ENCODE peak calls at places on chromosomes 4 and X, in eight cellular contexts. S, Y, C, R, U, K, O and B are unnamed samples.

GRCh38 chrX:149949743-149950436 is 11.6 kb upstream of the EOLA2 start:
- DNase-seq in S (no peak), R (no peak), K (no peak), Y (no peak), U (no peak), O (no peak), C (no peak), B (no peak)

GRCh38 chrX:108307408-108308085 is 130.7 kb downstream of the COL4A6 start:
- DNase-seq in Y (peak), S (no peak), R (no peak), C (no peak), K (no peak), U (no peak), O (no peak), B (peak)

GRCh38 chrX:139834879-139835278 is 98.0 kb downstream of the ATP11C start:
- DNase-seq in O (no peak), U (no peak), K (no peak), S (no peak), Y (no peak), R (no peak), C (no peak), B (no peak)

GRCh38 chr4:20252656-20253271 is 1.1 kb downstream of the SLIT2 start:
- DNase-seq in C (peak), S (peak), R (no peak), U (peak), K (peak), O (no peak), Y (peak), B (peak)

GRCh38 chr4:26083987-26084386 is 170.0 kb downstream of the SMIM20 start:
- DNase-seq in K (peak), C (no peak), S (no peak), Y (peak), R (no peak), U (no peak), O (peak), B (no peak)

GRCh38 chrX:121754301-121754700 is 706.9 kb downstream of the GLUD2 start:
- DNase-seq in O (no peak), Y (no peak), K (no peak), S (no peak), C (no peak), U (no peak), R (no peak), B (no peak)

GRCh38 chrX:43655151-43655676 is 885 bp upstream of the MAOA start:
- DNase-seq in O (no peak), K (peak), C (peak), Y (peak), R (no peak), U (no peak), S (peak), B (peak)

GRCh38 chr4:128524311-128524710 is 236.7 kb upstream of the PGRMC2 start:
- DNase-seq in U (no peak), C (no peak), R (no peak), S (no peak), K (peak), Y (peak), O (no peak), B (peak)

GRCh38 chr4:76738081-76738931 is 159.6 kb downstream of the SOWAHB start:
- DNase-seq in S (no peak), U (no peak), O (peak), Y (no peak), R (no peak), C (no peak), K (peak), B (no peak)

GRCh38 chrX:136268051-136269048 is 17.1 kb upstream of the MAP7D3 start:
- DNase-seq in U (no peak), S (peak), K (peak), Y (peak), O (no peak), C (no peak), R (peak), B (no peak)

GRCh38 chr4:114677346-114677979 is 78.9 kb downstream of the UGT8 start:
- DNase-seq in O (no peak), Y (no peak), R (no peak), K (no peak), S (no peak), C (no peak), U (no peak), B (no peak)

GRCh38 chrX:7072856-7073255 is 74.7 kb upstream of the STS start:
- DNase-seq in S (no peak), R (no peak), K (no peak), U (no peak), O (no peak), C (no peak), Y (no peak), B (no peak)

GRCh38 chrX:7073336-7073735 is 74.2 kb upstream of the STS start:
- DNase-seq in S (no peak), C (no peak), K (no peak), R (no peak), U (no peak), Y (no peak), O (no peak), B (no peak)

GRCh38 chrX:7074908-7075204 is 72.7 kb upstream of the STS start:
- DNase-seq in Y (no peak), O (no peak), C (no peak), K (no peak), U (no peak), R (no peak), S (no peak), B (no peak)

GRCh38 chrX:7076245-7076661 is 71.3 kb upstream of the STS start:
- DNase-seq in K (no peak), S (no peak), U (no peak), R (no peak), O (no peak), C (no peak), Y (no peak), B (no peak)

DNA sequence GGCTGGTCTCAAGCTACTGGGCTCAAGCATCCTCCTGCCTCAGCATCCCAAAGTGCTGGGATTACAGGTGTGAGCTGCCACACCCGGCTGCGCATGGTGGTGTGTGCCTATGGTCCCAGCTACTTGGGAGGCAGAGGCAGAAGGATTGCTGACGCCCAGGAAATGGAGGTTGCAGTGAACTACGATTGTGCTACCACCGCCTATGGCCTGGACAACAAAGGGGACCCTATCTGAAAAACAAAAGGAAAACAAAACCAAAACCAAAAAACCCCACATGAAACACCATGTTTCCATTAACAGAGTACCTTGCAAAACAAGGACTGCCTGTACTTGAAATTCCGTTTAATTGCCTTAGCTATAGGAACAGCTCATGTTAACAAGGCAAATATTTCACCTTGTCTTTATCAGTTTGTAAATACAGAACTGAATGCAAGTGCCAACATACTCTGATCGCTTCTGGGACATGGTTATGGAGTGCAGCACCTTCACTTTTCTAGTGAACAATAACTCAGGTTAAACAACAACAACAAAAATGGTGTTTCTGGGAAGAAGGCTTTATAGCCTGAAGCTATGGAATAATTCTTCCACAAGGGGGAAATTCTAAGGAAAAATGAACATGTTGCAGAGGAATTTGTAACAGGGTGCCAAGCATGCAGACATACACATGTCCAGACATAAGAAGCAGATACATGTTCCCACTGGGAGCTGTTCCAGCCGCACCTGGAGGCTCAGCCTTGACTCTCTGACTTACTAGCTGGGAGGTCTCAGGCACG is 73.2 kb upstream of the STS start:
- DNase-seq in S (no peak), U (no peak), R (no peak), C (no peak), O (no peak), Y (no peak), K (no peak), B (no peak)
- TF ChIP-seq CTCF in S (no peak), U (no peak), R (no peak), C (peak), O (no peak), Y (no peak), K (no peak), B (peak)

GRCh38 chrX:94302446-94302845 is 628.4 kb downstream of the FAM133A start:
- DNase-seq in U (no peak), R (no peak), O (no peak), Y (no peak), C (no peak), K (no peak), S (no peak), B (no peak)
- H3K27ac ChIP-seq in U (no peak), R (no peak), O (no peak), Y (no peak), C (no peak), K (no peak), S (no peak), B (no peak)

GRCh38 chr4:154503598-154503997 is 12.0 kb upstream of the DCHS2 start:
- DNase-seq in U (no peak), K (no peak), S (no peak), O (no peak), Y (peak), C (no peak), R (peak), B (no peak)
- TF ChIP-seq CTCF in U (no peak), K (peak), S (peak), O (peak), Y (peak), C (peak), R (peak), B (peak)

GRCh38 chr4:159305129-159305528 is 202.2 kb downstream of the RAPGEF2 start:
- DNase-seq in C (no peak), O (no peak), Y (no peak), K (no peak), S (no peak), R (no peak), U (no peak), B (no peak)

GRCh38 chr4:159308571-159309340 is 205.9 kb downstream of the RAPGEF2 start:
- DNase-seq in C (no peak), R (no peak), S (no peak), K (no peak), Y (peak), O (no peak), U (no peak), B (no peak)

GRCh38 chr4:159303435-159303834 is 200.6 kb downstream of the RAPGEF2 start:
- DNase-seq in U (no peak), C (no peak), S (no peak), Y (no peak), R (no peak), O (no peak), K (no peak), B (no peak)

GRCh38 chr4:159312236-159312635 is 209.4 kb downstream of the RAPGEF2 start:
- DNase-seq in O (no peak), R (no peak), S (no peak), C (no peak), K (no peak), U (no peak), Y (no peak), B (no peak)

GRCh38 chr4:159307929-159308328 is 205.1 kb downstream of the RAPGEF2 start:
- DNase-seq in U (no peak), R (no peak), K (no peak), S (no peak), O (no peak), C (no peak), Y (no peak), B (no peak)
- H3K27ac ChIP-seq in U (no peak), R (no peak), K (no peak), S (no peak), O (no peak), C (no peak), Y (peak), B (no peak)

DNA sequence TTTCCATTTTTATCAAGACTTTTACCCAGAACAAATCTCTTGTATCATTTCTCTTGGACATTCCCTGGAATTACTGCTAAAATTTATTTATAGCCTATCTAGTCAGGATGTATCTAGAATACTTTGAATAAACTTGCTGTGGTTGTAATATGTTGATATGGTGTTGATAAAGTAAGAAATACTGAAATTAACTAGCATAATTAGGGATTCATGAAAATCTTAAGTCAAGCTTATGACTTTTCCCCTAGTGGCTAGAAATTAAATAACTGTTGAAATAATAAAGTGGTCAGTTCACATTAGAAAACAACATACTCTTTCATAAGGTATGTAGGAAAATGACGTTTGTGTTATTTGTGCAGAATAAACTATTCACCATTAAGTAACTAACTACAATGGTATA is 73.1 kb upstream of the ANKRD50 start:
- DNase-seq in K (no peak), S (no peak), U (no peak), C (no peak), Y (no peak), O (no peak), R (no peak), B (no peak)
- TF ChIP-seq CTCF in K (no peak), S (no peak), U (no peak), C (peak), Y (no peak), O (no peak), R (peak), B (no peak)

DNA sequence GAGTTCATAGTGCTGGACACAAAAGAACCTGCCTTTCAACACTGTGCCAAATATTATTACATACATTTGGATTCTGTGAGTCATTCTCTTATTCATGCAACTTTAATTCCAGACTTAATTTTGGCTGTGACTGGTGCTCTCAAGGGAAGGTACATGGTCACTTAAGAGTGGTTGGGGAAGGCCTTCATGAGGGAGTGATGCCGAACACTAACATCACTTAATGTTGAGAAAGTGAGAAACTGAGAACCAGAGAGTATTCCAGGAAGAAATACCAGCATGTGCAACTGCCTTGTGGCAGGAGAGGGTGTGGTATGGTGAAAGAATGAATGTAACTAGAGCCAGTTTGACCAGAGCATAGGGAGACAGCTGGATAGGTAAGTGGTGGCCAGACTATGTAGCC is 41.5 kb upstream of the FHDC1 start:
- DNase-seq in C (no peak), K (no peak), O (no peak), U (no peak), S (no peak), Y (peak), R (no peak), B (no peak)
- H3K27ac ChIP-seq in C (no peak), K (no peak), O (no peak), U (no peak), S (no peak), Y (no peak), R (no peak), B (no peak)

GRCh38 chr4:73615613-73616012 is 4.6 kb downstream of the RASSF6 start:
- DNase-seq in O (no peak), R (peak), K (no peak), Y (no peak), S (no peak), C (peak), U (no peak), B (no peak)
- TF ChIP-seq CTCF in O (no peak), R (peak), K (no peak), Y (no peak), S (no peak), C (peak), U (no peak), B (no peak)

GRCh38 chr4:91827914-91828313 is 475.9 kb upstream of the GRID2 start:
- DNase-seq in Y (no peak), O (no peak), R (no peak), K (no peak), S (no peak), C (no peak), U (no peak), B (no peak)

GRCh38 chr4:91829531-91829930 is 474.2 kb upstream of the GRID2 start:
- DNase-seq in S (no peak), K (no peak), C (no peak), U (no peak), R (no peak), O (no peak), Y (peak), B (no peak)

GRCh38 chr4:91824773-91825172 is 479.0 kb upstream of the GRID2 start:
- DNase-seq in O (no peak), K (no peak), U (no peak), S (no peak), Y (no peak), R (no peak), C (no peak), B (no peak)

GRCh38 chr4:91830681-91831395 is 472.9 kb upstream of the GRID2 start:
- DNase-seq in Y (no peak), C (no peak), U (no peak), K (no peak), R (no peak), S (no peak), O (no peak), B (no peak)

GRCh38 chr4:91826186-91826585 is 477.6 kb upstream of the GRID2 start:
- DNase-seq in Y (peak), U (no peak), C (no peak), K (no peak), S (no peak), O (no peak), R (no peak), B (no peak)
- H3K27ac ChIP-seq in Y (peak), U (no peak), C (no peak), K (no peak), S (no peak), O (no peak), R (no peak), B (no peak)

GRCh38 chr4:84467601-84468000 is 31.5 kb downstream of the NKX6-1 start:
- DNase-seq in S (no peak), C (no peak), Y (no peak), U (no peak), K (no peak), R (no peak), O (no peak), B (no peak)

GRCh38 chr4:84474107-84474506 is 25.0 kb downstream of the NKX6-1 start:
- DNase-seq in Y (no peak), U (no peak), S (no peak), C (no peak), R (no peak), O (no peak), K (no peak), B (no peak)

GRCh38 chr4:84470204-84470785 is 28.8 kb downstream of the NKX6-1 start:
- DNase-seq in Y (no peak), C (peak), R (peak), U (no peak), S (no peak), K (no peak), O (no peak), B (no peak)

GRCh38 chr4:84477738-84478137 is 21.4 kb downstream of the NKX6-1 start:
- DNase-seq in K (no peak), U (no peak), S (no peak), Y (no peak), O (no peak), R (no peak), C (no peak), B (no peak)

DNA sequence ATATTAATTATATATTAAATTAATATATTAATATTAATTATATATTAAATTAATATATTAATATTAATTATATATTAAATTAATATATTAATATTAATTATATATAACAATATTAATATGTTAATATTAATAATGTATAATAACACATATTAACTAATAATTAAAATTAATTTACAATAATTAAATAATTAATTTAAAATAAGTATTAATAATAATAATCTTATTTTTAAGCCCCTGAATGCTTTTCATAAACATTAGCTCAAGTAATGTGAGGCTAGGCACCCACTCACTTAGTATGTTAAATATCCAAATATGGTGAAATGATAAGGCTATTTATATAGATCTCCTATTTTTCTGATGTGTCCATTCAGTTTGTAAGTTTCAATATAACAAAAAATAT is 26.9 kb downstream of the NKX6-1 start:
- DNase-seq in O (no peak), R (no peak), S (no peak), Y (no peak), K (no peak), C (no peak), U (no peak), B (no peak)
- TF ChIP-seq CTCF in O (no peak), R (no peak), S (no peak), Y (no peak), K (no peak), C (no peak), U (no peak), B (no peak)